ENCODE peak calls at places on chromosomes 7 and 10, in seven cellular contexts. B is activated CD8-positive, alpha-beta memory T cell treated with anti-CD3 and anti-CD28 coated beads, Interleukin-2, amount 10 ng/mL, durations not matched to agents 7 days and 5 days; F is colonic mucosa; L is Calu3; O is endodermal cell; X is choroid plexus epithelial cell; Z is HFFc6. M is an unnamed sample.

GRCh38 chr7:69739906-69740545 is 141.8 kb downstream of the AUTS2 start:
- DNase-seq in B (no peak), F (no peak), L (no peak), O (no peak), X (peak; percentile 37), Z (no peak), M (peak; percentile 45)

GRCh38 chr10:44049301-44050015 is 335.4 kb downstream of the CXCL12 start:
- DNase-seq in B (no peak), F (no peak), L (no peak), O (no peak), X (no peak), Z (no peak), M (no peak)

GRCh38 chr7:539731-540411 is 20.2 kb upstream of the PDGFA start:
- DNase-seq in B (no peak), F (peak; percentile 96), L (peak; percentile 92), O (peak; percentile 70), X (no peak), Z (peak; percentile 69), M (peak; percentile 29)

GRCh38 chr7:28032738-28033380 is 147.7 kb downstream of the JAZF1 start:
- DNase-seq in B (no peak), F (no peak), L (no peak), O (peak; percentile 66), X (no peak), Z (no peak), M (no peak)

GRCh38 chr10:82757907-82758306 is 882.9 kb downstream of the NRG3 start:
- DNase-seq in B (no peak), F (no peak), L (no peak), O (no peak), X (no peak), Z (no peak), M (no peak)

GRCh38 chr7:7385421-7385820 is 150.3 kb downstream of the COL28A1 start:
- DNase-seq in B (no peak), F (no peak), L (no peak), O (no peak), X (no peak), Z (no peak), M (no peak)

GRCh38 chr10:28296023-28296422 is 6.8 kb downstream of the MPP7 start:
- DNase-seq in B (no peak), F (no peak), L (no peak), O (no peak), X (no peak), Z (no peak), M (no peak)

GRCh38 chr10:84293574-84294016 is 34.8 kb upstream of the CCSER2 start:
- DNase-seq in B (peak; percentile 77), F (no peak), L (no peak), O (peak; percentile 74), X (no peak), Z (no peak), M (no peak)

GRCh38 chr10:75430000-75430763 is 1.2 kb upstream of the LRMDA start:
- DNase-seq in B (no peak), F (peak; percentile 73), L (no peak), O (peak; percentile 77), X (peak; percentile 21), Z (no peak), M (no peak)

GRCh38 chr7:42753917-42754363 is 157.9 kb downstream of the C7orf25 start:
- DNase-seq in B (no peak), F (no peak), L (no peak), O (no peak), X (no peak), Z (no peak), M (no peak)

GRCh38 chr10:94403034-94403822 is 887 bp downstream of the TBC1D12 start:
- DNase-seq in B (no peak), F (peak; percentile 77), L (peak; percentile 56), O (peak; percentile 83), X (peak; percentile 76), Z (peak; percentile 71), M (peak; percentile 53)

GRCh38 chr7:15747187-15748111 is 61.0 kb upstream of the MEOX2 start:
- DNase-seq in B (no peak), F (no peak), L (no peak), O (no peak), X (peak; percentile 26), Z (no peak), M (peak; percentile 49)

GRCh38 chr7:16411391-16411790 is 9.9 kb downstream of the CRPPA start:
- DNase-seq in B (no peak), F (no peak), L (no peak), O (no peak), X (peak; percentile 24), Z (no peak), M (no peak)

GRCh38 chr7:91759205-91759863 is 121.2 kb downstream of the MTERF1 start:
- DNase-seq in B (no peak), F (peak; percentile 95), L (peak; percentile 87), O (peak; percentile 83), X (peak; percentile 64), Z (no peak), M (no peak)

GRCh38 chr10:944034-944831 is 12.7 kb upstream of the LARP4B start:
- DNase-seq in B (no peak), F (no peak), L (peak; percentile 32), O (no peak), X (peak; percentile 56), Z (peak; percentile 38), M (peak; percentile 88)

GRCh38 chr7:98162758-98163157 is 48.5 kb upstream of the BHLHA15 start:
- DNase-seq in B (no peak), F (no peak), L (no peak), O (no peak), X (no peak), Z (no peak), M (no peak)

M was measured in AG08395.